ENCODE peak calls at places on chromosomes 11 and 22, in nine cellular contexts. One of them, this sample, is unnamed.

GRCh38 chr11:61791737-61792309 is 576 bp downstream of the TMEM258 start:
- DNase-seq in stimulated activated CD4-positive, alpha-beta T cell treated with anti-CD3 and anti-CD28 coated beads, Interleukin-1b, Interleukin-23, amount 100 ng/mL, for 4 hours: no peak
- DNase-seq in M059J: peak
- DNase-seq in hippocampal formation: peak
- DNase-seq in activated CD4-positive, alpha-beta T cell treated with anti-CD3 and anti-CD28 coated beads, Interleukin-2, amount 10 ng/mL, durations not matched to agents 7 days and 5 days: peak
- DNase-seq in endothelial cell: peak
- DNase-seq in epithelial cell of esophagus: peak
- DNase-seq in fibroblast of mammary gland: peak
- DNase-seq in EL: peak
- DNase-seq in this sample: peak

GRCh38 chr11:32052218-32052617 is 38.7 kb upstream of the RCN1 start:
- DNase-seq in stimulated activated CD4-positive, alpha-beta T cell treated with anti-CD3 and anti-CD28 coated beads, Interleukin-1b, Interleukin-23, amount 100 ng/mL, for 4 hours: peak
- DNase-seq in M059J: peak
- DNase-seq in hippocampal formation: peak
- DNase-seq in activated CD4-positive, alpha-beta T cell treated with anti-CD3 and anti-CD28 coated beads, Interleukin-2, amount 10 ng/mL, durations not matched to agents 7 days and 5 days: peak
- DNase-seq in endothelial cell: peak
- DNase-seq in epithelial cell of esophagus: peak
- DNase-seq in fibroblast of mammary gland: peak
- DNase-seq in EL: peak
- DNase-seq in this sample: peak

GRCh38 chr22:44523981-44524759 is 26.1 kb upstream of the RTL6 start:
- DNase-seq in stimulated activated CD4-positive, alpha-beta T cell treated with anti-CD3 and anti-CD28 coated beads, Interleukin-1b, Interleukin-23, amount 100 ng/mL, for 4 hours: no peak
- DNase-seq in M059J: peak
- DNase-seq in hippocampal formation: no peak
- DNase-seq in activated CD4-positive, alpha-beta T cell treated with anti-CD3 and anti-CD28 coated beads, Interleukin-2, amount 10 ng/mL, durations not matched to agents 7 days and 5 days: no peak
- DNase-seq in endothelial cell: no peak
- DNase-seq in epithelial cell of esophagus: no peak
- DNase-seq in fibroblast of mammary gland: peak
- DNase-seq in EL: peak
- DNase-seq in this sample: no peak

GRCh38 chr11:115222218-115222862 is 281.9 kb downstream of the CADM1 start:
- DNase-seq in stimulated activated CD4-positive, alpha-beta T cell treated with anti-CD3 and anti-CD28 coated beads, Interleukin-1b, Interleukin-23, amount 100 ng/mL, for 4 hours: no peak
- DNase-seq in M059J: peak
- DNase-seq in hippocampal formation: no peak
- DNase-seq in activated CD4-positive, alpha-beta T cell treated with anti-CD3 and anti-CD28 coated beads, Interleukin-2, amount 10 ng/mL, durations not matched to agents 7 days and 5 days: peak
- DNase-seq in endothelial cell: no peak
- DNase-seq in epithelial cell of esophagus: peak
- DNase-seq in fibroblast of mammary gland: peak
- DNase-seq in EL: peak
- DNase-seq in this sample: peak

GRCh38 chr11:80727315-80727714 is 1286.5 kb upstream of the TENM4 start:
- DNase-seq in stimulated activated CD4-positive, alpha-beta T cell treated with anti-CD3 and anti-CD28 coated beads, Interleukin-1b, Interleukin-23, amount 100 ng/mL, for 4 hours: no peak
- DNase-seq in M059J: peak
- DNase-seq in hippocampal formation: peak
- DNase-seq in activated CD4-positive, alpha-beta T cell treated with anti-CD3 and anti-CD28 coated beads, Interleukin-2, amount 10 ng/mL, durations not matched to agents 7 days and 5 days: no peak
- DNase-seq in endothelial cell: peak
- DNase-seq in epithelial cell of esophagus: peak
- DNase-seq in fibroblast of mammary gland: peak
- DNase-seq in EL: no peak
- DNase-seq in this sample: no peak

GRCh38 chr11:73577496-73577917 is 20.4 kb downstream of the FAM168A start:
- DNase-seq in stimulated activated CD4-positive, alpha-beta T cell treated with anti-CD3 and anti-CD28 coated beads, Interleukin-1b, Interleukin-23, amount 100 ng/mL, for 4 hours: no peak
- DNase-seq in M059J: peak
- DNase-seq in hippocampal formation: no peak
- DNase-seq in activated CD4-positive, alpha-beta T cell treated with anti-CD3 and anti-CD28 coated beads, Interleukin-2, amount 10 ng/mL, durations not matched to agents 7 days and 5 days: peak
- DNase-seq in endothelial cell: no peak
- DNase-seq in epithelial cell of esophagus: no peak
- DNase-seq in fibroblast of mammary gland: peak
- DNase-seq in EL: peak
- DNase-seq in this sample: no peak

GRCh38 chr11:72441647-72442267 is 7.4 kb upstream of the CLPB start:
- DNase-seq in stimulated activated CD4-positive, alpha-beta T cell treated with anti-CD3 and anti-CD28 coated beads, Interleukin-1b, Interleukin-23, amount 100 ng/mL, for 4 hours: no peak
- DNase-seq in M059J: peak
- DNase-seq in hippocampal formation: no peak
- DNase-seq in activated CD4-positive, alpha-beta T cell treated with anti-CD3 and anti-CD28 coated beads, Interleukin-2, amount 10 ng/mL, durations not matched to agents 7 days and 5 days: no peak
- DNase-seq in endothelial cell: no peak
- DNase-seq in epithelial cell of esophagus: no peak
- DNase-seq in fibroblast of mammary gland: peak
- DNase-seq in EL: peak
- DNase-seq in this sample: no peak

GRCh38 chr11:32325187-32325586 is 110.2 kb downstream of the WT1 start:
- DNase-seq in stimulated activated CD4-positive, alpha-beta T cell treated with anti-CD3 and anti-CD28 coated beads, Interleukin-1b, Interleukin-23, amount 100 ng/mL, for 4 hours: no peak
- DNase-seq in M059J: no peak
- DNase-seq in hippocampal formation: no peak
- DNase-seq in activated CD4-positive, alpha-beta T cell treated with anti-CD3 and anti-CD28 coated beads, Interleukin-2, amount 10 ng/mL, durations not matched to agents 7 days and 5 days: no peak
- DNase-seq in endothelial cell: no peak
- DNase-seq in epithelial cell of esophagus: no peak
- DNase-seq in fibroblast of mammary gland: no peak
- DNase-seq in EL: no peak
- DNase-seq in this sample: no peak

GRCh38 chr11:12126352-12127019 is 16.1 kb downstream of the MICAL2 start:
- DNase-seq in stimulated activated CD4-positive, alpha-beta T cell treated with anti-CD3 and anti-CD28 coated beads, Interleukin-1b, Interleukin-23, amount 100 ng/mL, for 4 hours: no peak
- DNase-seq in M059J: peak
- DNase-seq in hippocampal formation: no peak
- DNase-seq in activated CD4-positive, alpha-beta T cell treated with anti-CD3 and anti-CD28 coated beads, Interleukin-2, amount 10 ng/mL, durations not matched to agents 7 days and 5 days: no peak
- DNase-seq in endothelial cell: no peak
- DNase-seq in epithelial cell of esophagus: peak
- DNase-seq in fibroblast of mammary gland: peak
- DNase-seq in EL: peak
- DNase-seq in this sample: no peak

GRCh38 chr11:35214792-35215193 is 75.8 kb downstream of the CD44 start:
- DNase-seq in stimulated activated CD4-positive, alpha-beta T cell treated with anti-CD3 and anti-CD28 coated beads, Interleukin-1b, Interleukin-23, amount 100 ng/mL, for 4 hours: no peak
- DNase-seq in M059J: peak
- DNase-seq in hippocampal formation: no peak
- DNase-seq in activated CD4-positive, alpha-beta T cell treated with anti-CD3 and anti-CD28 coated beads, Interleukin-2, amount 10 ng/mL, durations not matched to agents 7 days and 5 days: no peak
- DNase-seq in endothelial cell: no peak
- DNase-seq in epithelial cell of esophagus: peak
- DNase-seq in fibroblast of mammary gland: peak
- DNase-seq in EL: peak
- DNase-seq in this sample: peak

GRCh38 chr11:113675003-113675471 is 31.1 kb downstream of the TMPRSS5 start:
- DNase-seq in stimulated activated CD4-positive, alpha-beta T cell treated with anti-CD3 and anti-CD28 coated beads, Interleukin-1b, Interleukin-23, amount 100 ng/mL, for 4 hours: no peak
- DNase-seq in M059J: peak
- DNase-seq in hippocampal formation: no peak
- DNase-seq in activated CD4-positive, alpha-beta T cell treated with anti-CD3 and anti-CD28 coated beads, Interleukin-2, amount 10 ng/mL, durations not matched to agents 7 days and 5 days: peak
- DNase-seq in endothelial cell: no peak
- DNase-seq in epithelial cell of esophagus: peak
- DNase-seq in fibroblast of mammary gland: peak
- DNase-seq in EL: peak
- DNase-seq in this sample: no peak

GRCh38 chr11:15195454-15196200 is 80.9 kb downstream of the INSC start:
- DNase-seq in stimulated activated CD4-positive, alpha-beta T cell treated with anti-CD3 and anti-CD28 coated beads, Interleukin-1b, Interleukin-23, amount 100 ng/mL, for 4 hours: no peak
- DNase-seq in M059J: no peak
- DNase-seq in hippocampal formation: no peak
- DNase-seq in activated CD4-positive, alpha-beta T cell treated with anti-CD3 and anti-CD28 coated beads, Interleukin-2, amount 10 ng/mL, durations not matched to agents 7 days and 5 days: no peak
- DNase-seq in endothelial cell: no peak
- DNase-seq in epithelial cell of esophagus: no peak
- DNase-seq in fibroblast of mammary gland: no peak
- DNase-seq in EL: no peak
- DNase-seq in this sample: no peak

GRCh38 chr11:83241291-83241946 is 44.7 kb downstream of the CCDC90B start:
- DNase-seq in stimulated activated CD4-positive, alpha-beta T cell treated with anti-CD3 and anti-CD28 coated beads, Interleukin-1b, Interleukin-23, amount 100 ng/mL, for 4 hours: no peak
- DNase-seq in M059J: peak
- DNase-seq in hippocampal formation: no peak
- DNase-seq in activated CD4-positive, alpha-beta T cell treated with anti-CD3 and anti-CD28 coated beads, Interleukin-2, amount 10 ng/mL, durations not matched to agents 7 days and 5 days: peak
- DNase-seq in endothelial cell: peak
- DNase-seq in epithelial cell of esophagus: peak
- DNase-seq in fibroblast of mammary gland: peak
- DNase-seq in EL: peak
- DNase-seq in this sample: peak

GRCh38 chr11:32438346-32438882 is 3.1 kb upstream of the WT1 start:
- DNase-seq in stimulated activated CD4-positive, alpha-beta T cell treated with anti-CD3 and anti-CD28 coated beads, Interleukin-1b, Interleukin-23, amount 100 ng/mL, for 4 hours: no peak
- DNase-seq in M059J: no peak
- DNase-seq in hippocampal formation: no peak
- DNase-seq in activated CD4-positive, alpha-beta T cell treated with anti-CD3 and anti-CD28 coated beads, Interleukin-2, amount 10 ng/mL, durations not matched to agents 7 days and 5 days: no peak
- DNase-seq in endothelial cell: no peak
- DNase-seq in epithelial cell of esophagus: no peak
- DNase-seq in fibroblast of mammary gland: no peak
- DNase-seq in EL: no peak
- DNase-seq in this sample: no peak